ENCODE peak calls at places on chromosomes 12 and 14, in six cellular contexts. One of them, this sample, is unnamed.

GRCh38 chr12:22625671-22626251 is 790 bp downstream of the ETNK1 start:
- DNase-seq in substantia nigra: peak; percentile 28
- DNase-seq in naive thymus-derived CD4-positive, alpha-beta T cell: peak; percentile 21
- DNase-seq in kidney: no peak
- DNase-seq in MCF 10A: peak; percentile 65
- DNase-seq in stimulated activated naive CD8-positive, alpha-beta T cell treated with anti-CD3 and anti-CD28 coated beads, Interleukin-15, Interleukin-2, amounts not matched to agents 100 U/mL and 50 U/mL, for 24 hours: peak; percentile 27
- DNase-seq in this sample: peak; percentile 34

GRCh38 chr14:90443161-90444076 is 46.6 kb downstream of the CALM1 start:
- DNase-seq in kidney: no peak
- DNase-seq in substantia nigra: no peak
- DNase-seq in naive thymus-derived CD4-positive, alpha-beta T cell: no peak
- DNase-seq in stimulated activated naive CD8-positive, alpha-beta T cell treated with anti-CD3 and anti-CD28 coated beads, Interleukin-15, Interleukin-2, amounts not matched to agents 100 U/mL and 50 U/mL, for 24 hours: no peak
- DNase-seq in MCF 10A: peak; percentile 71
- DNase-seq in this sample: no peak

GRCh38 chr12:91109148-91109564 is 2.1 kb downstream of the LUM start:
- DNase-seq in substantia nigra: peak; percentile 4
- DNase-seq in stimulated activated naive CD8-positive, alpha-beta T cell treated with anti-CD3 and anti-CD28 coated beads, Interleukin-15, Interleukin-2, amounts not matched to agents 100 U/mL and 50 U/mL, for 24 hours: peak; percentile 65
- DNase-seq in kidney: peak; percentile 74
- DNase-seq in naive thymus-derived CD4-positive, alpha-beta T cell: no peak
- DNase-seq in MCF 10A: peak; percentile 71
- DNase-seq in this sample: peak; percentile 38

GRCh38 chr14:38948171-38948570 is 154.9 kb downstream of the SEC23A start:
- DNase-seq in naive thymus-derived CD4-positive, alpha-beta T cell: no peak
- DNase-seq in substantia nigra: no peak
- DNase-seq in kidney: no peak
- DNase-seq in MCF 10A: no peak
- DNase-seq in stimulated activated naive CD8-positive, alpha-beta T cell treated with anti-CD3 and anti-CD28 coated beads, Interleukin-15, Interleukin-2, amounts not matched to agents 100 U/mL and 50 U/mL, for 24 hours: no peak
- DNase-seq in this sample: no peak

GRCh38 chr12:32100888-32101287 is 5.8 kb upstream of the BICD1 start:
- DNase-seq in substantia nigra: no peak
- DNase-seq in kidney: no peak
- DNase-seq in naive thymus-derived CD4-positive, alpha-beta T cell: no peak
- DNase-seq in MCF 10A: no peak
- DNase-seq in stimulated activated naive CD8-positive, alpha-beta T cell treated with anti-CD3 and anti-CD28 coated beads, Interleukin-15, Interleukin-2, amounts not matched to agents 100 U/mL and 50 U/mL, for 24 hours: no peak
- DNase-seq in this sample: no peak

GRCh38 chr12:59972941-59973340 is 377.1 kb downstream of the SLC16A7 start:
- DNase-seq in naive thymus-derived CD4-positive, alpha-beta T cell: no peak
- DNase-seq in MCF 10A: peak; percentile 81
- DNase-seq in substantia nigra: no peak
- DNase-seq in kidney: no peak
- DNase-seq in stimulated activated naive CD8-positive, alpha-beta T cell treated with anti-CD3 and anti-CD28 coated beads, Interleukin-15, Interleukin-2, amounts not matched to agents 100 U/mL and 50 U/mL, for 24 hours: no peak
- DNase-seq in this sample: no peak

GRCh38 chr14:53236708-53237107 is 83.6 kb upstream of the DDHD1 start:
- DNase-seq in naive thymus-derived CD4-positive, alpha-beta T cell: no peak
- DNase-seq in stimulated activated naive CD8-positive, alpha-beta T cell treated with anti-CD3 and anti-CD28 coated beads, Interleukin-15, Interleukin-2, amounts not matched to agents 100 U/mL and 50 U/mL, for 24 hours: no peak
- DNase-seq in MCF 10A: no peak
- DNase-seq in substantia nigra: no peak
- DNase-seq in kidney: no peak
- DNase-seq in this sample: no peak

GRCh38 chr14:57051633-57052032 is 217.1 kb downstream of the EXOC5 start:
- DNase-seq in kidney: no peak
- DNase-seq in substantia nigra: no peak
- DNase-seq in naive thymus-derived CD4-positive, alpha-beta T cell: no peak
- DNase-seq in MCF 10A: no peak
- DNase-seq in stimulated activated naive CD8-positive, alpha-beta T cell treated with anti-CD3 and anti-CD28 coated beads, Interleukin-15, Interleukin-2, amounts not matched to agents 100 U/mL and 50 U/mL, for 24 hours: no peak
- DNase-seq in this sample: no peak

GRCh38 chr14:52748647-52749292 is 18.8 kb downstream of the STYX start:
- DNase-seq in kidney: no peak
- DNase-seq in stimulated activated naive CD8-positive, alpha-beta T cell treated with anti-CD3 and anti-CD28 coated beads, Interleukin-15, Interleukin-2, amounts not matched to agents 100 U/mL and 50 U/mL, for 24 hours: no peak
- DNase-seq in MCF 10A: no peak
- DNase-seq in substantia nigra: no peak
- DNase-seq in naive thymus-derived CD4-positive, alpha-beta T cell: no peak
- DNase-seq in this sample: no peak

GRCh38 chr12:3634348-3634747 is 118.6 kb downstream of the CRACR2A start:
- DNase-seq in substantia nigra: no peak
- DNase-seq in MCF 10A: no peak
- DNase-seq in kidney: no peak
- DNase-seq in naive thymus-derived CD4-positive, alpha-beta T cell: no peak
- DNase-seq in stimulated activated naive CD8-positive, alpha-beta T cell treated with anti-CD3 and anti-CD28 coated beads, Interleukin-15, Interleukin-2, amounts not matched to agents 100 U/mL and 50 U/mL, for 24 hours: no peak
- DNase-seq in this sample: no peak

GRCh38 chr12:20624718-20625117 is 70.4 kb upstream of the SLCO1C1 start:
- DNase-seq in MCF 10A: peak; percentile 53
- DNase-seq in naive thymus-derived CD4-positive, alpha-beta T cell: no peak
- DNase-seq in stimulated activated naive CD8-positive, alpha-beta T cell treated with anti-CD3 and anti-CD28 coated beads, Interleukin-15, Interleukin-2, amounts not matched to agents 100 U/mL and 50 U/mL, for 24 hours: no peak
- DNase-seq in kidney: no peak
- DNase-seq in substantia nigra: no peak
- DNase-seq in this sample: no peak

GRCh38 chr12:42372154-42372791 is 46.3 kb downstream of the PPHLN1 start:
- DNase-seq in kidney: no peak
- DNase-seq in MCF 10A: peak; percentile 65
- DNase-seq in stimulated activated naive CD8-positive, alpha-beta T cell treated with anti-CD3 and anti-CD28 coated beads, Interleukin-15, Interleukin-2, amounts not matched to agents 100 U/mL and 50 U/mL, for 24 hours: peak; percentile 10
- DNase-seq in naive thymus-derived CD4-positive, alpha-beta T cell: peak; percentile 52
- DNase-seq in substantia nigra: no peak
- DNase-seq in this sample: no peak

GRCh38 chr14:103370087-103370486 is 15.1 kb upstream of the MARK3 start:
- DNase-seq in substantia nigra: no peak
- DNase-seq in MCF 10A: no peak
- DNase-seq in kidney: no peak
- DNase-seq in stimulated activated naive CD8-positive, alpha-beta T cell treated with anti-CD3 and anti-CD28 coated beads, Interleukin-15, Interleukin-2, amounts not matched to agents 100 U/mL and 50 U/mL, for 24 hours: no peak
- DNase-seq in naive thymus-derived CD4-positive, alpha-beta T cell: no peak
- DNase-seq in this sample: no peak

GRCh38 chr12:110223777-110224378 is 57.2 kb upstream of the ATP2A2 start:
- DNase-seq in stimulated activated naive CD8-positive, alpha-beta T cell treated with anti-CD3 and anti-CD28 coated beads, Interleukin-15, Interleukin-2, amounts not matched to agents 100 U/mL and 50 U/mL, for 24 hours: no peak
- DNase-seq in MCF 10A: peak; percentile 91
- DNase-seq in naive thymus-derived CD4-positive, alpha-beta T cell: no peak
- DNase-seq in kidney: no peak
- DNase-seq in substantia nigra: no peak
- DNase-seq in this sample: no peak

GRCh38 chr12:80175307-80175930 is 76.1 kb downstream of the OTOGL start:
- DNase-seq in naive thymus-derived CD4-positive, alpha-beta T cell: no peak
- DNase-seq in substantia nigra: no peak
- DNase-seq in stimulated activated naive CD8-positive, alpha-beta T cell treated with anti-CD3 and anti-CD28 coated beads, Interleukin-15, Interleukin-2, amounts not matched to agents 100 U/mL and 50 U/mL, for 24 hours: no peak
- DNase-seq in kidney: no peak
- DNase-seq in MCF 10A: peak; percentile 33
- DNase-seq in this sample: no peak

GRCh38 chr14:97198813-97199212 is 401.6 kb downstream of the VRK1 start:
- DNase-seq in kidney: no peak
- DNase-seq in substantia nigra: no peak
- DNase-seq in naive thymus-derived CD4-positive, alpha-beta T cell: no peak
- DNase-seq in MCF 10A: no peak
- DNase-seq in stimulated activated naive CD8-positive, alpha-beta T cell treated with anti-CD3 and anti-CD28 coated beads, Interleukin-15, Interleukin-2, amounts not matched to agents 100 U/mL and 50 U/mL, for 24 hours: no peak
- DNase-seq in this sample: no peak

GRCh38 chr12:25788707-25789106 is 169.8 kb upstream of the RASSF8 start:
- DNase-seq in stimulated activated naive CD8-positive, alpha-beta T cell treated with anti-CD3 and anti-CD28 coated beads, Interleukin-15, Interleukin-2, amounts not matched to agents 100 U/mL and 50 U/mL, for 24 hours: no peak
- DNase-seq in naive thymus-derived CD4-positive, alpha-beta T cell: no peak
- DNase-seq in MCF 10A: no peak
- DNase-seq in substantia nigra: no peak
- DNase-seq in kidney: no peak
- DNase-seq in this sample: no peak

GRCh38 chr14:105682956-105683570 is 156.7 kb downstream of the TMEM121 start:
- DNase-seq in kidney: peak; percentile 26
- DNase-seq in MCF 10A: no peak
- DNase-seq in naive thymus-derived CD4-positive, alpha-beta T cell: no peak
- DNase-seq in substantia nigra: no peak
- DNase-seq in stimulated activated naive CD8-positive, alpha-beta T cell treated with anti-CD3 and anti-CD28 coated beads, Interleukin-15, Interleukin-2, amounts not matched to agents 100 U/mL and 50 U/mL, for 24 hours: no peak
- DNase-seq in this sample: no peak

GRCh38 chr14:92105073-92105844 is 1.1 kb downstream of the ATXN3 start:
- DNase-seq in MCF 10A: peak; percentile 54
- DNase-seq in kidney: no peak
- DNase-seq in stimulated activated naive CD8-positive, alpha-beta T cell treated with anti-CD3 and anti-CD28 coated beads, Interleukin-15, Interleukin-2, amounts not matched to agents 100 U/mL and 50 U/mL, for 24 hours: no peak
- DNase-seq in substantia nigra: no peak
- DNase-seq in naive thymus-derived CD4-positive, alpha-beta T cell: no peak
- DNase-seq in this sample: no peak

GRCh38 chr12:91958816-91959215 is 186.8 kb downstream of the BTG1 start:
- DNase-seq in kidney: no peak
- DNase-seq in substantia nigra: no peak
- DNase-seq in naive thymus-derived CD4-positive, alpha-beta T cell: no peak
- DNase-seq in MCF 10A: no peak
- DNase-seq in stimulated activated naive CD8-positive, alpha-beta T cell treated with anti-CD3 and anti-CD28 coated beads, Interleukin-15, Interleukin-2, amounts not matched to agents 100 U/mL and 50 U/mL, for 24 hours: no peak
- DNase-seq in this sample: no peak

GRCh38 chr12:100779191-100779590 is 15.4 kb upstream of the ANO4 start:
- DNase-seq in substantia nigra: no peak
- DNase-seq in stimulated activated naive CD8-positive, alpha-beta T cell treated with anti-CD3 and anti-CD28 coated beads, Interleukin-15, Interleukin-2, amounts not matched to agents 100 U/mL and 50 U/mL, for 24 hours: no peak
- DNase-seq in naive thymus-derived CD4-positive, alpha-beta T cell: no peak
- DNase-seq in kidney: no peak
- DNase-seq in MCF 10A: no peak
- DNase-seq in this sample: no peak

GRCh38 chr12:79438480-79439178 is 252.1 kb downstream of the PAWR start:
- DNase-seq in kidney: no peak
- DNase-seq in substantia nigra: no peak
- DNase-seq in MCF 10A: no peak
- DNase-seq in naive thymus-derived CD4-positive, alpha-beta T cell: no peak
- DNase-seq in stimulated activated naive CD8-positive, alpha-beta T cell treated with anti-CD3 and anti-CD28 coated beads, Interleukin-15, Interleukin-2, amounts not matched to agents 100 U/mL and 50 U/mL, for 24 hours: no peak
- DNase-seq in this sample: no peak

GRCh38 chr12:76032043-76032981 is 736 bp upstream of the PHLDA1 start:
- DNase-seq in naive thymus-derived CD4-positive, alpha-beta T cell: no peak
- DNase-seq in kidney: no peak
- DNase-seq in stimulated activated naive CD8-positive, alpha-beta T cell treated with anti-CD3 and anti-CD28 coated beads, Interleukin-15, Interleukin-2, amounts not matched to agents 100 U/mL and 50 U/mL, for 24 hours: peak; percentile 59
- DNase-seq in substantia nigra: no peak
- DNase-seq in MCF 10A: peak; percentile 64
- DNase-seq in this sample: peak; percentile 59

GRCh38 chr12:92506460-92506859 is 196.3 kb upstream of the PLEKHG7 start:
- DNase-seq in naive thymus-derived CD4-positive, alpha-beta T cell: no peak
- DNase-seq in stimulated activated naive CD8-positive, alpha-beta T cell treated with anti-CD3 and anti-CD28 coated beads, Interleukin-15, Interleukin-2, amounts not matched to agents 100 U/mL and 50 U/mL, for 24 hours: no peak
- DNase-seq in substantia nigra: no peak
- DNase-seq in MCF 10A: peak; percentile 12
- DNase-seq in kidney: no peak
- DNase-seq in this sample: no peak

GRCh38 chr12:120628919-120629318 is 11.5 kb upstream of the CABP1 start:
- DNase-seq in substantia nigra: no peak
- DNase-seq in naive thymus-derived CD4-positive, alpha-beta T cell: no peak
- DNase-seq in kidney: peak; percentile 43
- DNase-seq in stimulated activated naive CD8-positive, alpha-beta T cell treated with anti-CD3 and anti-CD28 coated beads, Interleukin-15, Interleukin-2, amounts not matched to agents 100 U/mL and 50 U/mL, for 24 hours: no peak
- DNase-seq in MCF 10A: no peak
- DNase-seq in this sample: no peak

GRCh38 chr12:103334447-103334846 is 161.3 kb downstream of the C12orf42 start:
- DNase-seq in kidney: no peak
- DNase-seq in MCF 10A: no peak
- DNase-seq in substantia nigra: no peak
- DNase-seq in stimulated activated naive CD8-positive, alpha-beta T cell treated with anti-CD3 and anti-CD28 coated beads, Interleukin-15, Interleukin-2, amounts not matched to agents 100 U/mL and 50 U/mL, for 24 hours: no peak
- DNase-seq in naive thymus-derived CD4-positive, alpha-beta T cell: no peak
- DNase-seq in this sample: no peak

GRCh38 chr12:64088431-64089349 is 133.4 kb downstream of the KICS2 start:
- DNase-seq in naive thymus-derived CD4-positive, alpha-beta T cell: no peak
- DNase-seq in substantia nigra: no peak
- DNase-seq in MCF 10A: peak; percentile 94
- DNase-seq in stimulated activated naive CD8-positive, alpha-beta T cell treated with anti-CD3 and anti-CD28 coated beads, Interleukin-15, Interleukin-2, amounts not matched to agents 100 U/mL and 50 U/mL, for 24 hours: no peak
- DNase-seq in kidney: no peak
- DNase-seq in this sample: peak; percentile 5

GRCh38 chr12:75635606-75636444 is 124.4 kb upstream of the KRR1 start:
- DNase-seq in MCF 10A: peak; percentile 68
- DNase-seq in stimulated activated naive CD8-positive, alpha-beta T cell treated with anti-CD3 and anti-CD28 coated beads, Interleukin-15, Interleukin-2, amounts not matched to agents 100 U/mL and 50 U/mL, for 24 hours: peak; percentile 30
- DNase-seq in kidney: no peak
- DNase-seq in naive thymus-derived CD4-positive, alpha-beta T cell: no peak
- DNase-seq in substantia nigra: no peak
- DNase-seq in this sample: no peak

GRCh38 chr14:103317976-103318580 is 16.0 kb upstream of the EIF5 start:
- DNase-seq in substantia nigra: no peak
- DNase-seq in naive thymus-derived CD4-positive, alpha-beta T cell: no peak
- DNase-seq in stimulated activated naive CD8-positive, alpha-beta T cell treated with anti-CD3 and anti-CD28 coated beads, Interleukin-15, Interleukin-2, amounts not matched to agents 100 U/mL and 50 U/mL, for 24 hours: no peak
- DNase-seq in kidney: no peak
- DNase-seq in MCF 10A: no peak
- DNase-seq in this sample: no peak

GRCh38 chr12:78636253-78636855 is 228.2 kb upstream of the SYT1 start:
- DNase-seq in stimulated activated naive CD8-positive, alpha-beta T cell treated with anti-CD3 and anti-CD28 coated beads, Interleukin-15, Interleukin-2, amounts not matched to agents 100 U/mL and 50 U/mL, for 24 hours: no peak
- DNase-seq in naive thymus-derived CD4-positive, alpha-beta T cell: no peak
- DNase-seq in substantia nigra: no peak
- DNase-seq in MCF 10A: peak; percentile 52
- DNase-seq in kidney: no peak
- DNase-seq in this sample: no peak

GRCh38 chr12:95590775-95591174 is 39.5 kb upstream of the USP44 start:
- DNase-seq in naive thymus-derived CD4-positive, alpha-beta T cell: no peak
- DNase-seq in stimulated activated naive CD8-positive, alpha-beta T cell treated with anti-CD3 and anti-CD28 coated beads, Interleukin-15, Interleukin-2, amounts not matched to agents 100 U/mL and 50 U/mL, for 24 hours: no peak
- DNase-seq in MCF 10A: no peak
- DNase-seq in kidney: no peak
- DNase-seq in substantia nigra: no peak
- DNase-seq in this sample: no peak

GRCh38 chr12:6613015-6613775 is 6.0 kb upstream of the CHD4 start:
- DNase-seq in kidney: peak; percentile 93
- DNase-seq in stimulated activated naive CD8-positive, alpha-beta T cell treated with anti-CD3 and anti-CD28 coated beads, Interleukin-15, Interleukin-2, amounts not matched to agents 100 U/mL and 50 U/mL, for 24 hours: peak; percentile 30
- DNase-seq in substantia nigra: peak; percentile 79
- DNase-seq in naive thymus-derived CD4-positive, alpha-beta T cell: peak; percentile 19
- DNase-seq in MCF 10A: peak; percentile 66
- DNase-seq in this sample: peak; percentile 72

GRCh38 chr12:88325076-88325827 is 183.1 kb downstream of the TMTC3 start:
- DNase-seq in stimulated activated naive CD8-positive, alpha-beta T cell treated with anti-CD3 and anti-CD28 coated beads, Interleukin-15, Interleukin-2, amounts not matched to agents 100 U/mL and 50 U/mL, for 24 hours: no peak
- DNase-seq in naive thymus-derived CD4-positive, alpha-beta T cell: no peak
- DNase-seq in MCF 10A: peak; percentile 77
- DNase-seq in substantia nigra: no peak
- DNase-seq in kidney: no peak
- DNase-seq in this sample: no peak

GRCh38 chr12:57135939-57136338 is 7.7 kb downstream of the LRP1 start:
- DNase-seq in naive thymus-derived CD4-positive, alpha-beta T cell: no peak
- DNase-seq in MCF 10A: no peak
- DNase-seq in kidney: peak; percentile 84
- DNase-seq in substantia nigra: peak; percentile 74
- DNase-seq in stimulated activated naive CD8-positive, alpha-beta T cell treated with anti-CD3 and anti-CD28 coated beads, Interleukin-15, Interleukin-2, amounts not matched to agents 100 U/mL and 50 U/mL, for 24 hours: no peak
- DNase-seq in this sample: peak; percentile 64

GRCh38 chr12:67651380-67651695 is 2.8 kb downstream of the DYRK2 start:
- DNase-seq in substantia nigra: no peak
- DNase-seq in kidney: no peak
- DNase-seq in MCF 10A: peak; percentile 17
- DNase-seq in naive thymus-derived CD4-positive, alpha-beta T cell: peak; percentile 63
- DNase-seq in stimulated activated naive CD8-positive, alpha-beta T cell treated with anti-CD3 and anti-CD28 coated beads, Interleukin-15, Interleukin-2, amounts not matched to agents 100 U/mL and 50 U/mL, for 24 hours: no peak
- DNase-seq in this sample: no peak

GRCh38 chr12:104011265-104011664 is 38.7 kb downstream of the GLT8D2 start:
- DNase-seq in MCF 10A: peak; percentile 95
- DNase-seq in substantia nigra: no peak
- DNase-seq in kidney: no peak
- DNase-seq in naive thymus-derived CD4-positive, alpha-beta T cell: no peak
- DNase-seq in stimulated activated naive CD8-positive, alpha-beta T cell treated with anti-CD3 and anti-CD28 coated beads, Interleukin-15, Interleukin-2, amounts not matched to agents 100 U/mL and 50 U/mL, for 24 hours: no peak
- DNase-seq in this sample: no peak

GRCh38 chr12:116331876-116332275 is 54.4 kb upstream of the MED13L start:
- DNase-seq in substantia nigra: no peak
- DNase-seq in naive thymus-derived CD4-positive, alpha-beta T cell: no peak
- DNase-seq in kidney: no peak
- DNase-seq in stimulated activated naive CD8-positive, alpha-beta T cell treated with anti-CD3 and anti-CD28 coated beads, Interleukin-15, Interleukin-2, amounts not matched to agents 100 U/mL and 50 U/mL, for 24 hours: no peak
- DNase-seq in MCF 10A: no peak
- DNase-seq in this sample: no peak

GRCh38 chr14:85421166-85421877 is 108.6 kb upstream of the FLRT2 start:
- DNase-seq in substantia nigra: no peak
- DNase-seq in MCF 10A: peak; percentile 69
- DNase-seq in naive thymus-derived CD4-positive, alpha-beta T cell: no peak
- DNase-seq in stimulated activated naive CD8-positive, alpha-beta T cell treated with anti-CD3 and anti-CD28 coated beads, Interleukin-15, Interleukin-2, amounts not matched to agents 100 U/mL and 50 U/mL, for 24 hours: no peak
- DNase-seq in kidney: no peak
- DNase-seq in this sample: no peak

GRCh38 chr12:57622293-57623245 is 10.4 kb downstream of the B4GALNT1 start:
- DNase-seq in kidney: peak; percentile 28
- DNase-seq in naive thymus-derived CD4-positive, alpha-beta T cell: no peak
- DNase-seq in MCF 10A: no peak
- DNase-seq in stimulated activated naive CD8-positive, alpha-beta T cell treated with anti-CD3 and anti-CD28 coated beads, Interleukin-15, Interleukin-2, amounts not matched to agents 100 U/mL and 50 U/mL, for 24 hours: no peak
- DNase-seq in substantia nigra: no peak
- DNase-seq in this sample: no peak